ENCODE peak calls at places on chromosomes 16 and 17, in seven cellular contexts. V is T-helper 17 cell; E is right lobe of liver; G is activated T-cell treated with anti-CD3 and anti-CD28 coated beads, Interleukin-2, amount 50 U/mL, for 72 hours; A is left lobe of liver; F is CD8-positive, alpha-beta T cell; W is RWPE2. C is an unnamed sample.

GRCh38 chr17:70668276-70668937 is 499.1 kb downstream of the KCNJ2 start:
- ATAC-seq in F (no peak), V (no peak), W (no peak), E (peak), A (peak), G (no peak), C (no peak)

GRCh38 chr17:82309656-82310570 is 7.5 kb downstream of the CD7 start:
- ATAC-seq in F (no peak), A (peak), E (peak), V (no peak), G (no peak), W (no peak), C (no peak)

GRCh38 chr17:77423589-77424451 is 283.1 kb downstream of the SEC14L1 start:
- ATAC-seq in F (no peak), G (no peak), V (no peak), W (peak), E (peak), A (peak), C (no peak)

GRCh38 chr17:27817731-27818130 is 17.4 kb upstream of the NOS2 start:
- ATAC-seq in A (no peak), F (no peak), G (no peak), W (no peak), V (no peak), E (peak), C (no peak)

GRCh38 chr16:56520251-56520577 is 390 bp upstream of the BBS2 start:
- ATAC-seq in V (no peak), A (no peak), W (no peak), G (no peak), E (no peak), F (no peak), C (no peak)

GRCh38 chr17:17108681-17109049 is 66.4 kb downstream of the MPRIP start:
- ATAC-seq in G (no peak), A (peak), V (no peak), F (no peak), W (no peak), E (peak), C (no peak)

GRCh38 chr16:68486671-68487495 is 38.6 kb upstream of the SMPD3 start:
- ATAC-seq in A (peak), E (peak), V (no peak), W (no peak), G (no peak), F (no peak), C (no peak)

GRCh38 chr16:27222499-27223225 is 19.3 kb downstream of the KDM8 start:
- ATAC-seq in W (no peak), F (no peak), G (no peak), E (peak), A (peak), V (no peak), C (no peak)

GRCh38 chr17:58382108-58382884 is 30.3 kb upstream of the SUPT4H1 start:
- ATAC-seq in A (peak), F (no peak), E (peak), V (peak), G (peak), W (no peak), C (peak)

GRCh38 chr17:78231991-78232759 is 744 bp downstream of the TMEM235 start:
- ATAC-seq in E (peak), V (peak), A (no peak), W (peak), F (peak), G (peak), C (peak)

GRCh38 chr17:7262192-7263070 is at the start of gene CLDN7:
- ATAC-seq in G (no peak), A (no peak), V (no peak), F (peak), E (no peak), W (peak), C (no peak)

GRCh38 chr16:21598676-21599157 is 660 bp upstream of the METTL9 start:
- ATAC-seq in V (peak), A (peak), E (peak), G (peak), F (peak), W (peak), C (peak)

GRCh38 chr17:6536566-6537065 is 19.7 kb downstream of the PITPNM3 start:
- ATAC-seq in F (no peak), A (no peak), V (no peak), E (no peak), G (no peak), W (no peak), C (no peak)

GRCh38 chr17:81398170-81398854 is 3.1 kb downstream of the BAHCC1 start:
- ATAC-seq in F (no peak), E (no peak), G (no peak), V (no peak), A (no peak), W (no peak), C (no peak)

GRCh38 chr17:76905836-76906235 is 37.6 kb downstream of the MGAT5B start:
- ATAC-seq in W (no peak), E (no peak), A (no peak), V (no peak), F (no peak), G (no peak), C (no peak)

GRCh38 chr17:18167421-18167820 is 16.2 kb upstream of the ALKBH5 start:
- ATAC-seq in A (no peak), E (no peak), G (no peak), F (no peak), V (no peak), W (no peak), C (no peak)

GRCh38 chr17:76452102-76452645 is 778 bp downstream of the UBE2O start:
- ATAC-seq in F (peak), W (peak), A (peak), E (peak), V (peak), G (peak), C (peak)

GRCh38 chr17:81390436-81391214 is 4.6 kb upstream of the BAHCC1 start:
- ATAC-seq in W (no peak), V (no peak), E (no peak), F (no peak), G (no peak), A (no peak), C (no peak)

GRCh38 chr17:2054262-2054739 is 602 bp upstream of the HIC1 start:
- ATAC-seq in V (peak), G (peak), A (no peak), E (no peak), W (peak), F (peak), C (no peak)

GRCh38 chr17:41667280-41668008 is 21.2 kb upstream of the EIF1 start:
- ATAC-seq in F (no peak), A (no peak), W (no peak), E (no peak), G (no peak), V (no peak), C (no peak)

GRCh38 chr16:53766304-53767016 is 62.5 kb downstream of the FTO start:
- ATAC-seq in F (no peak), G (no peak), W (no peak), V (no peak), A (no peak), E (no peak), C (no peak)

GRCh38 chr17:9185142-9185541 is 163.8 kb downstream of the NTN1 start:
- ATAC-seq in V (no peak), F (no peak), A (no peak), W (peak), E (no peak), G (no peak), C (no peak)

GRCh38 chr16:75385507-75386152 is 47.7 kb downstream of the CFDP1 start:
- ATAC-seq in A (peak), E (peak), W (peak), F (peak), G (peak), V (no peak), C (no peak)

GRCh38 chr16:50610331-50611262 is 62.4 kb downstream of the NKD1 start:
- ATAC-seq in G (no peak), F (no peak), E (peak), W (no peak), A (no peak), V (no peak), C (peak)

GRCh38 chr17:71085238-71086033 is 916.1 kb downstream of the KCNJ2 start:
- ATAC-seq in V (no peak), F (no peak), A (peak), G (no peak), E (peak), W (no peak), C (no peak)

GRCh38 chr17:59941131-59941530 is 23.4 kb downstream of the RNFT1 start:
- ATAC-seq in E (no peak), A (no peak), G (peak), F (no peak), V (no peak), W (no peak), C (no peak)

GRCh38 chr17:76584427-76585047 is 1.1 kb downstream of the ST6GALNAC2 start:
- ATAC-seq in W (peak), F (no peak), E (no peak), V (no peak), A (no peak), G (no peak), C (no peak)

GRCh38 chr16:65392831-65393565 is 271.1 kb upstream of the CDH11 start:
- ATAC-seq in G (no peak), F (no peak), V (no peak), E (no peak), A (no peak), W (peak), C (no peak)

GRCh38 chr16:81385031-81385756 is 59.4 kb upstream of the CMIP start:
- ATAC-seq in G (no peak), A (no peak), V (no peak), E (peak), F (no peak), W (no peak), C (no peak)

C was measured in stimulated activated memory B cell treated with anti-CD40 and anti-IgM and Interleukin-4, amounts not matched to agents 10 μg/mL and 1 μg/mL and 100 μg/mL, for 72 hours.